ENCODE peak calls at places on chromosomes 6 and 20, in eight cellular contexts. O is sigmoid colon, H is endothelial cell of umbilical vein, S is body of pancreas, R is HCT116, Y is IMR-90, Q is upper lobe of left lung, Z is esophagus muscularis mucosa. E is an unnamed sample. For H3K27me3, the result is how much of the 10 kb centered on the place peaks cover.

GRCh38 chr6:26125015-26125690 is 37.9 kb downstream of the HFE start:
- DNase-seq in O (no peak), H (peak), S (peak), R (no peak), Y (no peak), Q (no peak), Z (no peak), E (no peak)

GRCh38 chr6:12208190-12208589 is 82.0 kb upstream of the EDN1 start:
- DNase-seq in O (no peak), H (peak), S (peak), R (no peak), Y (peak), Q (peak), Z (no peak), E (no peak)

GRCh38 chr6:14721103-14721758 is 524.6 kb upstream of the JARID2 start:
- DNase-seq in O (no peak), H (no peak), S (peak), R (no peak), Y (peak), Q (peak), Z (no peak), E (no peak)

GRCh38 chr6:14499804-14500203 is 382.2 kb downstream of the CD83 start:
- DNase-seq in O (no peak), H (no peak), S (no peak), R (peak), Y (peak), Q (no peak), Z (no peak), E (no peak)

GRCh38 chr6:159953091-159953581 is 15.7 kb upstream of the IGF2R start:
- DNase-seq in O (peak), H (peak), S (peak), R (no peak), Y (peak), Q (peak), Z (no peak), E (no peak)

GRCh38 chr6:47034421-47034820 is 7.7 kb downstream of the ADGRF1 start:
- DNase-seq in O (no peak), H (no peak), S (no peak), R (no peak), Y (no peak), Q (no peak), Z (peak), E (no peak)

GRCh38 chr20:33353013-33353402 is 48.3 kb downstream of the CDK5RAP1 start:
- DNase-seq in O (no peak), H (no peak), S (no peak), R (no peak), Y (no peak), Q (no peak), Z (no peak), E (no peak)

GRCh38 chr6:73728548-73729205 is 32.7 kb downstream of the CD109 start:
- DNase-seq in O (no peak), H (no peak), S (no peak), R (no peak), Y (no peak), Q (no peak), Z (no peak), E (no peak)

GRCh38 chr6:93350774-93351173 is 68.6 kb downstream of the EPHA7 start:
- DNase-seq in O (no peak), H (no peak), S (no peak), R (no peak), Y (no peak), Q (no peak), Z (no peak), E (no peak)

GRCh38 chr20:43925786-43926185 is 11.1 kb downstream of the TOX2 start:
- DNase-seq in O (no peak), H (peak), S (no peak), R (no peak), Y (peak), Q (no peak), Z (no peak), E (no peak)

GRCh38 chr20:36493801-36494114 is 47.6 kb upstream of the MYL9 start:
- DNase-seq in O (peak), H (no peak), S (peak), R (no peak), Y (peak), Q (no peak), Z (no peak), E (peak)

GRCh38 chr6:135902756-135903331 is 51.3 kb downstream of the PDE7B start:
- DNase-seq in O (no peak), H (peak), S (no peak), R (no peak), Y (no peak), Q (no peak), Z (no peak), E (no peak)

GRCh38 chr6:45472383-45472782 is 94.6 kb upstream of the SUPT3H start:
- DNase-seq in O (peak), H (no peak), S (peak), R (no peak), Y (peak), Q (no peak), Z (no peak), E (peak)

GRCh38 chr6:73481969-73482368 is 20.4 kb downstream of the MTO1 start:
- DNase-seq in O (no peak), H (no peak), S (no peak), R (no peak), Y (no peak), Q (no peak), Z (no peak), E (no peak)

GRCh38 chr6:112202639-112203341 is 51.6 kb downstream of the LAMA4 start:
- DNase-seq in O (no peak), H (peak), S (no peak), R (no peak), Y (no peak), Q (no peak), Z (no peak), E (no peak)

GRCh38 chr6:48986803-48987202 is 476.2 kb downstream of the MMUT start:
- DNase-seq in O (no peak), H (no peak), S (no peak), R (no peak), Y (no peak), Q (no peak), Z (no peak), E (no peak)

GRCh38 chr6:137976430-137976829 is 109.4 kb downstream of the TNFAIP3 start:
- DNase-seq in O (no peak), H (no peak), S (no peak), R (no peak), Y (no peak), Q (no peak), Z (no peak), E (no peak)

GRCh38 chr6:53896237-53896636 is 101.4 kb downstream of the LRRC1 start:
- DNase-seq in O (no peak), H (peak), S (no peak), R (no peak), Y (peak), Q (no peak), Z (no peak), E (no peak)

GRCh38 chr6:27616313-27617045 is 143.6 kb upstream of the ZNF184 start:
- DNase-seq in O (no peak), H (no peak), S (no peak), R (no peak), Y (no peak), Q (no peak), Z (no peak), E (no peak)

GRCh38 chr20:57772349-57772964 is 62.6 kb upstream of the PMEPA1 start:
- DNase-seq in O (peak), H (peak), S (no peak), R (no peak), Y (peak), Q (no peak), Z (no peak), E (no peak)

GRCh38 chr6:15608406-15608805 is 54.4 kb downstream of the DTNBP1 start:
- DNase-seq in O (no peak), H (peak), S (no peak), R (peak), Y (peak), Q (no peak), Z (no peak), E (no peak)

GRCh38 chr20:11432407-11432806 is 485.3 kb upstream of the BTBD3 start:
- DNase-seq in O (no peak), H (no peak), S (no peak), R (no peak), Y (peak), Q (no peak), Z (no peak), E (no peak)

GRCh38 chr6:39088331-39088730 is 26.7 kb downstream of the SAYSD1 start:
- DNase-seq in O (no peak), H (peak), S (peak), R (no peak), Y (peak), Q (peak), Z (peak), E (no peak)

GRCh38 chr6:168403370-168404005 is 37.5 kb upstream of the SMOC2 start:
- DNase-seq in O (no peak), H (no peak), S (no peak), R (no peak), Y (no peak), Q (peak), Z (no peak), E (no peak)

GRCh38 chr6:145631374-145631773 is 103.9 kb downstream of the EPM2A start:
- DNase-seq in O (no peak), H (no peak), S (no peak), R (no peak), Y (no peak), Q (no peak), Z (no peak), E (no peak)

GRCh38 chr20:38001173-38001875 is 31.9 kb downstream of the TTI1 start:
- DNase-seq in O (no peak), H (peak), S (no peak), R (no peak), Y (peak), Q (no peak), Z (no peak), E (no peak)

GRCh38 chr6:30322527-30323501 is 3.9 kb upstream of the TRIM39 start:
- DNase-seq in O (no peak), H (no peak), S (no peak), R (no peak), Y (peak), Q (no peak), Z (no peak), E (no peak)

GRCh38 chr6:49541210-49541724 is 9.2 kb upstream of the C6orf141 start:
- DNase-seq in O (no peak), H (peak), S (no peak), R (peak), Y (peak), Q (no peak), Z (no peak), E (no peak)

GRCh38 chr6:166588691-166589333 is 2.3 kb upstream of the RAMACL start:
- DNase-seq in O (no peak), H (no peak), S (no peak), R (no peak), Y (peak), Q (no peak), Z (no peak), E (no peak)

GRCh38 chr20:14865169-14865568 is 527.8 kb upstream of the FLRT3 start:
- DNase-seq in O (no peak), H (no peak), S (no peak), R (no peak), Y (no peak), Q (no peak), Z (no peak), E (no peak)

GRCh38 chr6:76381612-76382011 is 309.1 kb upstream of the IMPG1 start:
- DNase-seq in O (no peak), H (no peak), S (no peak), R (no peak), Y (no peak), Q (no peak), Z (no peak), E (no peak)

GRCh38 chr6:147651249-147652063 is 143.0 kb downstream of the SAMD5 start:
- DNase-seq in O (no peak), H (peak), S (peak), R (no peak), Y (peak), Q (no peak), Z (no peak), E (no peak)

GRCh38 chr6:21163838-21164180 is 429.7 kb upstream of the SOX4 start:
- DNase-seq in O (no peak), H (no peak), S (no peak), R (no peak), Y (no peak), Q (no peak), Z (no peak), E (no peak)

GRCh38 chr6:114085206-114085605 is 114.3 kb upstream of the HDAC2 start:
- DNase-seq in O (no peak), H (no peak), S (no peak), R (no peak), Y (peak), Q (no peak), Z (no peak), E (no peak)

GRCh38 chr20:21609221-21609620 is 95.4 kb upstream of the NKX2-2 start:
- DNase-seq in O (no peak), H (no peak), S (no peak), R (no peak), Y (no peak), Q (no peak), Z (no peak), E (no peak)

GRCh38 chr6:24985313-24985712 is 49.6 kb upstream of the RIPOR2 start:
- DNase-seq in O (no peak), H (no peak), S (no peak), R (no peak), Y (no peak), Q (no peak), Z (no peak), E (no peak)

GRCh38 chr6:24981385-24981758 is 45.6 kb upstream of the RIPOR2 start:
- DNase-seq in O (no peak), H (peak), S (no peak), R (no peak), Y (peak), Q (no peak), Z (no peak), E (no peak)

GRCh38 chr6:24982231-24982630 is 46.5 kb upstream of the RIPOR2 start:
- DNase-seq in O (no peak), H (no peak), S (no peak), R (no peak), Y (peak), Q (no peak), Z (no peak), E (no peak)

GRCh38 chr6:24980507-24981384 is 45.0 kb upstream of the RIPOR2 start:
- DNase-seq in O (no peak), H (no peak), S (no peak), R (no peak), Y (no peak), Q (no peak), Z (no peak), E (no peak)
- TF ChIP-seq POLR2A in O (no peak), H (no peak), S (no peak), R (no peak), Y (no peak), Q (no peak), Z (no peak), E (no peak)

GRCh38 chr6:79705456-79705995 is 74.4 kb downstream of the SH3BGRL2 start:
- DNase-seq in O (no peak), H (peak), S (no peak), R (no peak), Y (no peak), Q (no peak), Z (no peak), E (no peak)
- TF ChIP-seq CTCF in O (no peak), H (no peak), S (no peak), R (no peak), Y (no peak), Q (no peak), Z (no peak), E (no peak)

GRCh38 chr6:50840814-50841192 is 22.1 kb downstream of the TFAP2B start:
- DNase-seq in O (no peak), H (no peak), S (no peak), R (no peak), Y (no peak), Q (no peak), Z (no peak), E (no peak)
- H3K27me3 ChIP-seq in O (under half), H (half or more), S (under half), R (under half), Y (under half), Q (under half), Z (under half), E (under half)

DNA sequence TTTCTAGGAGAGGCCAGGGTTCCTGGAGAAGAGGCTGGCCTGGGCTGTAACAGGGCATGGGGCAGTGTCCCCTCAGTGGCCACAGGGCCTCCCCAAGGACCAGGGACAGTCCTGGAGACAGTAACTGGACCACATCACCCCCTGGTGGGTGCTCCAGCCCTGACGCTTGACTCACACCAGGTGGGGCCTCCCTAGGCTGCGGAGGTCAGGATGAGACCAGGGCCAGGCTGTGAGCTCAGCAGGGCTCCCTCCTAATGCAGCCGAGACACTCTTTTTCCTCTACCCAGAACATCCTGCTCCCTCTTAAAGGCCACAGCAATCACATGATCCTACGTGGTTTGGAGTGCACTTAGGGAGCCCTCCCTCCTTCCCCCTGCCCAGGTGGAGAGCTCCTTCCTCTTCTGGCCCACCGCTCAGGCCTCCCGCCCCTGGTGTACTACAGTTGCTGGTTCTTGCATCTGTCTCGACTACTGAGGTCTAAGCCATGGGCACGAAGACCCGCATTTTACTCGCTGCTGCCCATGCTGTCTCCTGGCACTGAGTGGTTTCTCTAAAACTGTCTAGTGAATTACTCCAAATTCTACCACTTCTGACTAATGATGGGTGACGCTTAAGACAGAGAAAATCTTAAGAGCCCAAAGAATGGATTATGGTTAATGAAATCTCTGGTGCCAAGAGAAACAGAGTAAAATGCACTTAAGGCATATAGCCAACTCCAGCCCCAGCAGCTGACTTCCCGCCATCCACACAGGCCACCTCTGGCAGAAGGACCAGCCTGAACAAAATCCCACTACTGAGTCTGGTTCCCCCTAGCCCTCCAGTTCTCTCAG is 166.1 kb upstream of the CST7 start:
- DNase-seq in O (peak), H (no peak), S (no peak), R (no peak), Y (no peak), Q (no peak), Z (no peak), E (no peak)
- TF ChIP-seq POLR2A in O (no peak), H (no peak), S (no peak), R (no peak), Y (no peak), Q (no peak), Z (no peak), E (no peak)

GRCh38 chr6:17197607-17198006 is 83.6 kb upstream of the RBM24 start:
- DNase-seq in O (no peak), H (no peak), S (no peak), R (no peak), Y (no peak), Q (no peak), Z (no peak), E (no peak)

GRCh38 chr6:17204548-17204947 is 76.6 kb upstream of the RBM24 start:
- DNase-seq in O (no peak), H (no peak), S (no peak), R (no peak), Y (no peak), Q (no peak), Z (no peak), E (no peak)

GRCh38 chr6:17202526-17202925 is 78.6 kb upstream of the RBM24 start:
- DNase-seq in O (no peak), H (no peak), S (no peak), R (no peak), Y (peak), Q (no peak), Z (no peak), E (no peak)

DNA sequence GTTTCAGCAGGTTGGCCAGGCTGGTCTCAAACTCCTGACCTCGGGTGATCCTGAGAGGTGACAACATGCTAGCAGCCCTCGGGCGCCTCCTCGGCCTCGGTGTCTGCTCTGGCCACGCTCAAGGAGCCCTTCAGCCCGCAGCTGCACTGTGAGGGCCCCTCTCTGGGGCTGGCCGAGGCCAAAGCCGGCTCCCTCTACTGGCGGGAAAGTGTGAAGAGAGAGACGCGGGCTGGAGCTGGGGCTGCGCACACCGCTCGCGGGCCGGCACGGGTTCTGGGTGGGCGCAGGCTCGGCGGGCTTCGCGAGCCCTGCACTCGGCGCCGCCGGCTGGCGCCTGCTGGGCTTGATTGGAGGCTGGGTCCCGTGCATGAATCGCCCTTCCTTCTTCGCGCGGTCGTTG is 80.8 kb upstream of the RBM24 start:
- DNase-seq in O (no peak), H (no peak), S (no peak), R (no peak), Y (no peak), Q (no peak), Z (no peak), E (no peak)
- TF ChIP-seq CTCF in O (no peak), H (peak), S (no peak), R (peak), Y (no peak), Q (no peak), Z (no peak), E (no peak)

GRCh38 chr20:59729476-59729875 is 125.1 kb downstream of the PHACTR3 start:
- DNase-seq in O (no peak), H (no peak), S (no peak), R (no peak), Y (no peak), Q (no peak), Z (no peak), E (no peak)
- H3K27me3 ChIP-seq in O (under half), H (under half), S (under half), R (under half), Y (under half), Q (under half), Z (under half), E (under half)

DNA sequence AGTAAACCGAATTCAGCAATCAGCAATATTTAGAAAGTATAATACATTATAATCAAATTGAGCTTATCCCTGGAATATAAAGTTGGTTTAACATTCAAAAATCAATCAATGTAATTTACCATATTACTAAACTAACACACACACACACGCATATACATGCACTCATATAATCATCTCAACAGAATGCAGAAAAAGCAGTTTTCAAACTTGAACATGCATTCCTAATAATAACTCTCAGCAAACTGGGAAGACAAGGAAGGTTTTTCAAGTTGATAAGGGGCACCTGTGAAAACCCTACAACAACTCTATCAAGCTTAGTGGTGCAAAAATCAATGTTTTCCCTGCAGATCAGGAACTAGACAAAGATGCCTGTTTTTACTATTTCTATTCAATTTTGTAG is 4.7 kb downstream of the SIRPB2 start:
- DNase-seq in O (no peak), H (no peak), S (no peak), R (no peak), Y (no peak), Q (no peak), Z (no peak), E (no peak)
- TF ChIP-seq POLR2A in O (no peak), H (no peak), S (no peak), R (no peak), Y (no peak), Q (no peak), Z (no peak), E (no peak)

DNA sequence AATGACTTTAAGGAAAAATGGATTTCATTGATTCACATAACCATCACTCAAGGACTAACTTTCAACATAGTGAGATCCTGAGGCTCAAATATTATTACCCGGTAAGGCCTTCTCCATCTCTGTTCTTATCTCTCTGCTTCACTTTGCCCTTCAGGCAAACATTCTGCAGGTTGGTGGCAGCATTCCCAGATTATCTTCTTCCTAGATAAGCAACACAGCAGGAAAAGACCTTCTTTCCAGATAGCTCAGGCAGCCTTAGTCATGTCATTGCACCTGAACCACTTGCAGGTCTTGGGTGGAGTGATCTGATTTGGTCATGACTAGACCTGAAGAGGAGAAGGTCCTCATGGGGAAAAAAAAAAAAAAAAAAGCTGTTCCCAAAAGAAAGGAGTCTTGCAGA is 5.3 kb upstream of the HIVEP2 start:
- DNase-seq in O (no peak), H (no peak), S (no peak), R (no peak), Y (no peak), Q (no peak), Z (no peak), E (no peak)
- TF ChIP-seq CTCF in O (no peak), H (no peak), S (no peak), R (no peak), Y (no peak), Q (no peak), Z (no peak), E (no peak)

GRCh38 chr6:133892444-133893323 is 3.8 kb downstream of the TCF21 start:
- DNase-seq in O (no peak), H (no peak), S (no peak), R (no peak), Y (peak), Q (no peak), Z (no peak), E (no peak)
- H3K27me3 ChIP-seq in O (under half), H (half or more), S (under half), R (under half), Y (under half), Q (under half), Z (under half), E (half or more)